ENCODE peak calls at places on chromosomes 11 and 22, in eight cellular contexts. P is keratinocyte, C is neural progenitor cell, B is endodermal cell, T is neuronal stem cell, J is fibroblast of lung, I is IMR-90, V is endothelial cell of umbilical vein. Z is an unnamed sample. For H3K4me1, the result is how much of the 10 kb centered on the place peaks cover.

GRCh38 chr11:6259638-6260019 is at the start of gene CCKBR:
- DNase-seq in V (no peak), B (peak), C (peak), I (no peak), T (peak), P (no peak), J (no peak), Z (peak)

GRCh38 chr11:115941481-115941993 is 437.3 kb upstream of the CADM1 start:
- DNase-seq in J (peak), T (no peak), I (peak), B (no peak), V (no peak), C (no peak), P (peak), Z (peak)

GRCh38 chr22:31102441-31103081 is 4.8 kb downstream of the SELENOM start:
- DNase-seq in P (no peak), I (peak), J (peak), V (peak), T (no peak), C (no peak), B (no peak), Z (peak)

GRCh38 chr22:48757581-48757980 is 1070.1 kb downstream of the BRD1 start:
- DNase-seq in J (no peak), B (peak), P (no peak), C (no peak), V (no peak), I (no peak), T (no peak), Z (peak)

GRCh38 chr11:64297722-64298358 is 2.3 kb upstream of the CATSPERZ start:
- DNase-seq in V (no peak), C (no peak), J (no peak), T (no peak), P (no peak), B (no peak), I (no peak), Z (peak)

GRCh38 chr11:63866211-63866610 is 27.3 kb downstream of the MARK2 start:
- DNase-seq in T (no peak), C (no peak), J (peak), I (peak), P (no peak), V (no peak), B (no peak), Z (peak)

GRCh38 chr22:42910221-42910942 is 53.3 kb upstream of the ARFGAP3 start:
- DNase-seq in B (no peak), J (no peak), I (no peak), P (no peak), T (no peak), C (no peak), V (no peak), Z (no peak)

GRCh38 chr11:44773351-44773965 is 46.7 kb downstream of the TSPAN18 start:
- DNase-seq in J (peak), C (no peak), I (peak), P (no peak), B (peak), V (no peak), T (no peak), Z (no peak)

GRCh38 chr11:112082729-112083128 is 3.8 kb downstream of the TIMM8B start:
- DNase-seq in C (no peak), T (no peak), P (no peak), V (no peak), I (peak), J (peak), B (no peak), Z (no peak)

GRCh38 chr22:40345271-40345670 is 1.0 kb upstream of the ADSL start:
- DNase-seq in J (peak), C (no peak), B (no peak), P (peak), T (no peak), V (no peak), I (peak), Z (no peak)

GRCh38 chr11:20360650-20361049 is 2.9 kb upstream of the HTATIP2 start:
- DNase-seq in B (no peak), J (peak), V (no peak), C (no peak), P (no peak), T (no peak), I (peak), Z (no peak)

GRCh38 chr22:25067851-25068421 is 115.4 kb downstream of the KIAA1671 start:
- DNase-seq in P (no peak), V (no peak), J (no peak), I (no peak), C (no peak), B (no peak), T (no peak), Z (no peak)

GRCh38 chr22:46674906-46675305 is 54.7 kb downstream of the GRAMD4 start:
- DNase-seq in P (no peak), B (no peak), I (no peak), C (no peak), J (no peak), T (no peak), V (no peak), Z (no peak)

GRCh38 chr22:37220543-37220968 is 8.3 kb upstream of the SSTR3 start:
- DNase-seq in P (no peak), I (no peak), C (no peak), J (peak), T (no peak), B (peak), V (no peak), Z (no peak)

GRCh38 chr11:68749501-68750196 is 1.7 kb downstream of the TESMIN start:
- DNase-seq in J (peak), P (no peak), V (no peak), B (peak), T (peak), C (peak), I (peak), Z (no peak)

GRCh38 chr22:39136317-39136716 is 16.2 kb downstream of the CBX7 start:
- DNase-seq in C (no peak), P (no peak), V (no peak), T (no peak), J (no peak), B (peak), I (no peak), Z (no peak)

GRCh38 chr22:44410396-44411056 is 87.5 kb downstream of the RTL6 start:
- DNase-seq in C (no peak), I (no peak), V (no peak), T (no peak), B (peak), P (no peak), J (no peak), Z (peak)

GRCh38 chr11:43578346-43579170 is 102.0 kb upstream of the HSD17B12 start:
- DNase-seq in P (no peak), C (no peak), J (peak), V (no peak), T (no peak), B (peak), I (peak), Z (no peak)

GRCh38 chr11:116605543-116605942 is 167.2 kb downstream of the BUD13 start:
- DNase-seq in V (peak), C (peak), B (peak), P (peak), T (peak), J (peak), I (peak), Z (no peak)

GRCh38 chr11:19237813-19238212 is 2.9 kb downstream of the E2F8 start:
- DNase-seq in T (no peak), C (no peak), I (no peak), P (no peak), J (no peak), V (no peak), B (no peak), Z (no peak)

GRCh38 chr11:72777755-72778278 is 16.0 kb downstream of the STARD10 start:
- DNase-seq in P (no peak), T (no peak), B (no peak), J (no peak), V (no peak), I (no peak), C (no peak), Z (no peak)

GRCh38 chr22:19669570-19669969 is 44.7 kb upstream of the SEPTIN5 start:
- DNase-seq in V (no peak), J (no peak), T (no peak), P (no peak), I (no peak), B (peak), C (no peak), Z (no peak)

GRCh38 chr11:60880635-60881282 is 13.4 kb downstream of the ZP1 start:
- DNase-seq in V (no peak), C (no peak), P (no peak), J (no peak), B (no peak), I (no peak), T (no peak), Z (no peak)

GRCh38 chr11:117823294-117823940 is 1.1 kb downstream of the FXYD2 start:
- DNase-seq in I (no peak), C (peak), B (peak), V (peak), P (no peak), T (no peak), J (no peak), Z (peak)

GRCh38 chr11:36079911-36080310 is 136.0 kb downstream of the LDLRAD3 start:
- DNase-seq in I (no peak), V (no peak), J (no peak), T (no peak), B (no peak), C (no peak), P (no peak), Z (no peak)

GRCh38 chr22:40081662-40082061 is 86.9 kb downstream of the FAM83F start:
- DNase-seq in P (no peak), B (no peak), V (no peak), T (no peak), C (no peak), J (no peak), I (no peak), Z (no peak)

GRCh38 chr22:12613199-12613598 is 2914.8 kb upstream of the OR11H1 start:
- DNase-seq in I (no peak), B (no peak), J (no peak), C (no peak), T (no peak), P (no peak), V (no peak), Z (no peak)

GRCh38 chr11:44456544-44457270 is 108.8 kb upstream of the CD82 start:
- DNase-seq in T (no peak), C (peak), I (no peak), J (no peak), B (peak), V (no peak), P (no peak), Z (no peak)

GRCh38 chr22:42194953-42195352 is 64.3 kb upstream of the CYP2D6 start:
- DNase-seq in V (no peak), C (no peak), T (no peak), B (no peak), I (no peak), J (no peak), P (no peak), Z (no peak)

GRCh38 chr11:44701276-44701675 is 25.5 kb upstream of the TSPAN18 start:
- DNase-seq in B (no peak), I (no peak), C (no peak), V (peak), P (no peak), T (no peak), J (no peak), Z (no peak)

GRCh38 chr11:10107522-10107921 is 186.5 kb downstream of the SBF2 start:
- DNase-seq in T (no peak), V (no peak), B (no peak), P (no peak), I (no peak), J (no peak), C (no peak), Z (no peak)

GRCh38 chr11:93517611-93518010 is 25.6 kb downstream of the SMCO4 start:
- DNase-seq in P (no peak), I (no peak), C (no peak), T (no peak), V (no peak), J (no peak), B (no peak), Z (no peak)

GRCh38 chr11:44934735-44935250 is 15.9 kb downstream of the TP53I11 start:
- DNase-seq in P (no peak), J (no peak), C (no peak), V (no peak), B (no peak), T (no peak), I (no peak), Z (no peak)

GRCh38 chr11:8566613-8567210 is 27.3 kb downstream of the STK33 start:
- DNase-seq in P (peak), I (peak), V (peak), C (peak), B (no peak), T (peak), J (peak), Z (no peak)

DNA sequence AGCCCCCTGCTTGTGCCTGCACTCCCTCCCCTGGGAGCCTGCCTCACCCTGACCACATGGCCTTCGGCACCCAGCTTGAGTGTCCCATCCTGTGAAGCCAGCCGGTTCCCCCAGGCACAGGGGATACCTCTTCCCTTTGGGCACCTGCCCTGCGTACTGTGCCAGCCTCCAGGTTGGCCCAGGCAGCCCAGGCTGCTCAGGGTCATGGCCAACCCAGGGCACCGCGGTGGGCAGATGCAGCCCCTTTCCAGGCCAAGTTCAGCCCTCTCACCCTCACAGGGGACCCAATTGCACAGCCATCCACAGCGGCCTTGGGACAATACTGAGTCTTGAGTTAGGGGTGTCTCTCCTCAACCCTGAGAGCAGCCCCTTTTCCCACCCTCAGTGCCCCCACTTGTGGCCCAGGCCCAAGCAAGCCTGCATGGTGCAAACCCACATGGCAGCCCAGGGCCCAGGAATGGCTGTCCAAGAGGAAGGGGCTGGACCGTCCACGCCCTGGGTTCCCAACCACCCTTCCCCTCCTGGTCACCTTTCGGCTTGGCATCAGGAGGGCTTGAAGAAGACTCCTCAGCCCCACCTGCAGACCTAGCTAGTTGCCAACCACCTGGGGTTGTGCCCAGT is 87.7 kb downstream of the CDKN1C start:
- DNase-seq in P (no peak), B (peak), C (no peak), V (no peak), T (no peak), J (no peak), I (no peak), Z (no peak)
- H3K4me1 ChIP-seq in P (under half), B (under half), C (under half), V (under half), T (under half), J (under half), I (under half), Z (under half)

GRCh38 chr22:17981497-17981896 is 42.9 kb downstream of the MICAL3 start:
- DNase-seq in C (no peak), T (no peak), I (no peak), J (no peak), V (no peak), P (no peak), B (no peak), Z (no peak)
- H3K9ac ChIP-seq in C (no peak), T (no peak), I (no peak), J (no peak), V (no peak), P (no peak), B (no peak), Z (no peak)

GRCh38 chr11:74012072-74012809 is 3.4 kb upstream of the UCP3 start:
- DNase-seq in V (no peak), C (no peak), P (no peak), I (no peak), J (no peak), T (no peak), B (no peak), Z (no peak)

GRCh38 chr11:74010306-74010981 is 1.6 kb upstream of the UCP3 start:
- DNase-seq in T (no peak), J (no peak), P (no peak), C (no peak), I (no peak), B (no peak), V (no peak), Z (no peak)

GRCh38 chr11:74013141-74013540 is 4.3 kb upstream of the UCP3 start:
- DNase-seq in P (no peak), V (no peak), I (no peak), T (no peak), J (no peak), C (no peak), B (no peak), Z (no peak)

GRCh38 chr11:74009675-74010305 is 905 bp upstream of the UCP3 start:
- DNase-seq in I (no peak), T (no peak), V (no peak), J (no peak), C (no peak), P (no peak), B (no peak), Z (no peak)

GRCh38 chr11:74011360-74012071 is 2.6 kb upstream of the UCP3 start:
- DNase-seq in B (no peak), T (no peak), I (peak), J (no peak), C (no peak), P (no peak), V (no peak), Z (no peak)
- H3K4me1 ChIP-seq in B (under half), T (under half), I (under half), J (under half), C (under half), P (under half), V (under half), Z (under half)

GRCh38 chr11:95715777-95716241 is 73.8 kb downstream of the FAM76B start:
- DNase-seq in V (peak), P (peak), T (no peak), C (no peak), J (peak), B (no peak), I (no peak), Z (no peak)
- H3K9ac ChIP-seq in V (no peak), P (no peak), T (no peak), C (no peak), J (no peak), B (no peak), I (no peak), Z (no peak)

DNA sequence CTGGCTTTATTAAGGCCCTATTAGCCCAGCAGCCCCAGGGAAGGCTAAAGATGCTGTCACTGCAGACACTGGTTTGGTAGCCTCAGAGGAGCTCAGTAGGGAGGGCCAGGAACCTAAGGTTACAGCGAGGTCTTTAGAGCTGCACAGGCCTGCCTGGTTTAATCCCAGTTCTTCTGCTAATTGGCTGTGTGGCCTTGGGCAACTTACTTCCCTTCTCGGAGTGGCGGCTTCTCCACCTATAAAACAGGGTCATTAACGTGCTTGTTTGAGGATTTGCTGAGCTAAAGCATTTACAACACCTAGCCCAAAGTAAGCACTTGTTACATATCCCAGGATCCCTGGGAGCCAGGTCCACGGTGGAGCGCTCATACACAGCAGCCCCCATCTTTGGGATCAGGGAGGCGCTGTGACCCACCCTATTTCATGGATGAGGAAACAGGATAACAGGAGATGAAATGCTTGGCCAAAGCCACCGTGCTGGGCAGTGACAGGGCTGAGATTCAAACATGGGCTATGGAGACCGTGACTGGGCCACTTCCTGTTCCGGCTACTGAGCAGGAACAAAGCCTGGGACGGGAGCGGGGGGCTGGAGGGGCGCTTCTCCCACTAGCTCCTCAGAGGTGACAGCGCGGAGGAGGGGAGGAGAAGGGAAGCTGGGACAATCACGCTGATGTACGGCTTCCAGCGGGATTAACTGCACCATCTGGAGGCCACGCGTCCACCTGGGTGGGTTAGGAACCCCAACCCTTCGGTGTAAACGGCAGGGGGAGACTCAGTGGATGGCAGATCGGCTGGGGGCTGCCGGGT is 61.5 kb downstream of the IGLL1 start:
- DNase-seq in I (no peak), P (no peak), T (no peak), C (peak), B (no peak), V (no peak), J (no peak), Z (peak)
- H3K4me1 ChIP-seq in I (under half), P (under half), T (under half), C (under half), B (under half), V (under half), J (under half), Z (under half)